ENCODE peak calls at places on chromosomes 1 and 21, in ten cellular contexts. A is CD8-positive, alpha-beta T cell; O is A549; U is fibroblast of pulmonary artery; E is psoas muscle; R is PC-9; X is colonic mucosa; Z is HCT116; P is bronchial epithelial cell; Y is MM.1S. W is an unnamed sample.

GRCh38 chr1:85118751-85119150 is 70.5 kb upstream of the MCOLN3 start:
- DNase-seq in A (no peak), O (no peak), U (peak), E (no peak), R (no peak), X (no peak), Z (no peak), P (no peak), Y (no peak), W (no peak)

GRCh38 chr1:237205400-237206064 is 163.5 kb downstream of the RYR2 start:
- DNase-seq in A (no peak), O (no peak), U (peak), E (peak), R (no peak), X (peak), Z (no peak), P (no peak), Y (no peak), W (no peak)

GRCh38 chr1:97186381-97186780 is 464.8 kb downstream of the PTBP2 start:
- DNase-seq in A (no peak), O (no peak), U (peak), E (no peak), R (no peak), X (no peak), Z (peak), P (peak), Y (no peak), W (peak)

GRCh38 chr21:26106562-26106961 is 64.0 kb downstream of the APP start:
- DNase-seq in A (no peak), O (no peak), U (peak), E (no peak), R (no peak), X (no peak), Z (no peak), P (no peak), Y (no peak), W (no peak)

GRCh38 chr1:98049370-98050115 is 128.7 kb upstream of the DPYD start:
- DNase-seq in A (no peak), O (no peak), U (no peak), E (no peak), R (no peak), X (no peak), Z (no peak), P (no peak), Y (no peak), W (no peak)

GRCh38 chr1:47784294-47784650 is 212.9 kb downstream of the TRABD2B start:
- DNase-seq in A (no peak), O (no peak), U (no peak), E (no peak), R (no peak), X (no peak), Z (no peak), P (no peak), Y (no peak), W (no peak)

GRCh38 chr1:226711976-226712778 is 26.9 kb downstream of the ITPKB start:
- DNase-seq in A (peak), O (no peak), U (no peak), E (no peak), R (no peak), X (no peak), Z (no peak), P (no peak), Y (peak), W (peak)

GRCh38 chr1:93591291-93591832 is 90.3 kb downstream of the BCAR3 start:
- DNase-seq in A (no peak), O (no peak), U (no peak), E (no peak), R (no peak), X (no peak), Z (no peak), P (no peak), Y (no peak), W (no peak)

GRCh38 chr1:232570007-232570406 is 59.9 kb downstream of the SIPA1L2 start:
- DNase-seq in A (no peak), O (no peak), U (peak), E (no peak), R (no peak), X (no peak), Z (no peak), P (no peak), Y (no peak), W (no peak)

GRCh38 chr1:31715097-31715872 is 11.5 kb upstream of the COL16A1 start:
- DNase-seq in A (peak), O (peak), U (peak), E (peak), R (peak), X (peak), Z (peak), P (peak), Y (peak), W (peak)

GRCh38 chr1:154961497-154962237 is at the start of gene PYGO2:
- DNase-seq in A (peak), O (peak), U (peak), E (peak), R (peak), X (peak), Z (no peak), P (peak), Y (peak), W (peak)

GRCh38 chr1:216310776-216311175 is 112.5 kb downstream of the USH2A start:
- DNase-seq in A (no peak), O (no peak), U (peak), E (no peak), R (no peak), X (peak), Z (no peak), P (peak), Y (peak), W (peak)

GRCh38 chr1:39391741-39392679 is 99.4 kb upstream of the BMP8A start:
- DNase-seq in A (no peak), O (peak), U (peak), E (no peak), R (peak), X (no peak), Z (no peak), P (peak), Y (no peak), W (peak)

GRCh38 chr1:209645574-209646452 is 6.4 kb downstream of the LAMB3 start:
- DNase-seq in A (no peak), O (no peak), U (no peak), E (no peak), R (no peak), X (no peak), Z (no peak), P (peak), Y (no peak), W (no peak)

GRCh38 chr1:103180660-103181059 is 72.3 kb upstream of the COL11A1 start:
- DNase-seq in A (no peak), O (no peak), U (peak), E (no peak), R (no peak), X (no peak), Z (no peak), P (peak), Y (no peak), W (no peak)

GRCh38 chr1:185570962-185571361 is 163.2 kb upstream of the HMCN1 start:
- DNase-seq in A (peak), O (no peak), U (no peak), E (no peak), R (no peak), X (peak), Z (no peak), P (peak), Y (no peak), W (no peak)

GRCh38 chr1:159958721-159959380 is 4.8 kb upstream of the SLAMF9 start:
- DNase-seq in A (no peak), O (no peak), U (no peak), E (no peak), R (no peak), X (no peak), Z (no peak), P (no peak), Y (no peak), W (peak)

GRCh38 chr21:17512245-17513213 is at the start of gene CXADR:
- DNase-seq in A (peak), O (peak), U (peak), E (no peak), R (peak), X (peak), Z (peak), P (peak), Y (peak), W (peak)

GRCh38 chr1:35279555-35279904 is 11.0 kb downstream of the ZMYM4 start:
- DNase-seq in A (no peak), O (no peak), U (no peak), E (no peak), R (no peak), X (no peak), Z (no peak), P (no peak), Y (no peak), W (no peak)

GRCh38 chr1:181918893-181919728 is 142.4 kb downstream of the ZNF648 start:
- DNase-seq in A (no peak), O (no peak), U (no peak), E (no peak), R (no peak), X (no peak), Z (no peak), P (no peak), Y (no peak), W (no peak)

DNA sequence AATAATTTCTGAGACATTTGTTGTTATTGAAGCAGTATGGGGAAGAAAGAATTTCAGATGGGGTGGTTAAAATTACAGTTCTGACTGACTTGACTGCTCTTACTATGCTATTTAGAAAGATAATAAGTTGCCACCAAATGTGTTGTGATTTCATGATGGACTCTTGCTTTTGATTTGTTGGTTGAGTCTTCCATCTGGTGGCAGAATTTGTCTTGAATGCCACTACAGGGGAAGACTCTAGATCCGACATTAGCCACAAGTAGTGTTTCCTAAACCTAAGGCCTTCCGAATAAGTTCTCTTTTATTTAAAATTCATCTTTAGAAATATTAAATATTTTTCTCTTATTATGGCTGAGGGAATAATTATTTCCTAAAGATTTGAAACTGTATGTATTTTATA is 190.9 kb upstream of the ADGRL4 start:
- DNase-seq in A (no peak), O (no peak), U (peak), E (no peak), R (no peak), X (no peak), Z (peak), P (peak), Y (no peak), W (peak)
- TF ChIP-seq CTCF in A (no peak), O (peak), U (peak), E (peak), R (no peak), X (no peak), Z (peak), P (peak), Y (peak), W (peak)

GRCh38 chr1:168627370-168627769 is 51.0 kb downstream of the XCL1 start:
- DNase-seq in A (no peak), O (no peak), U (no peak), E (no peak), R (no peak), X (no peak), Z (no peak), P (peak), Y (no peak), W (no peak)
- H3K4me3 ChIP-seq in A (no peak), O (no peak), U (no peak), E (no peak), R (no peak), X (no peak), Z (no peak), P (no peak), Y (no peak), W (no peak)

GRCh38 chr1:167718926-167719691 is 2.7 kb upstream of the MPZL1 start:
- DNase-seq in A (no peak), O (no peak), U (no peak), E (no peak), R (no peak), X (no peak), Z (no peak), P (no peak), Y (no peak), W (no peak)

GRCh38 chr1:167722870-167723251 is 1.1 kb downstream of the MPZL1 start:
- DNase-seq in A (no peak), O (no peak), U (no peak), E (no peak), R (no peak), X (no peak), Z (no peak), P (no peak), Y (no peak), W (no peak)

GRCh38 chr1:167721617-167722151 is at the start of gene MPZL1:
- DNase-seq in A (peak), O (peak), U (peak), E (peak), R (peak), X (peak), Z (peak), P (peak), Y (peak), W (peak)

GRCh38 chr1:167722152-167722869 is 529 bp downstream of the MPZL1 start:
- DNase-seq in A (peak), O (peak), U (peak), E (peak), R (no peak), X (peak), Z (no peak), P (peak), Y (no peak), W (no peak)

DNA sequence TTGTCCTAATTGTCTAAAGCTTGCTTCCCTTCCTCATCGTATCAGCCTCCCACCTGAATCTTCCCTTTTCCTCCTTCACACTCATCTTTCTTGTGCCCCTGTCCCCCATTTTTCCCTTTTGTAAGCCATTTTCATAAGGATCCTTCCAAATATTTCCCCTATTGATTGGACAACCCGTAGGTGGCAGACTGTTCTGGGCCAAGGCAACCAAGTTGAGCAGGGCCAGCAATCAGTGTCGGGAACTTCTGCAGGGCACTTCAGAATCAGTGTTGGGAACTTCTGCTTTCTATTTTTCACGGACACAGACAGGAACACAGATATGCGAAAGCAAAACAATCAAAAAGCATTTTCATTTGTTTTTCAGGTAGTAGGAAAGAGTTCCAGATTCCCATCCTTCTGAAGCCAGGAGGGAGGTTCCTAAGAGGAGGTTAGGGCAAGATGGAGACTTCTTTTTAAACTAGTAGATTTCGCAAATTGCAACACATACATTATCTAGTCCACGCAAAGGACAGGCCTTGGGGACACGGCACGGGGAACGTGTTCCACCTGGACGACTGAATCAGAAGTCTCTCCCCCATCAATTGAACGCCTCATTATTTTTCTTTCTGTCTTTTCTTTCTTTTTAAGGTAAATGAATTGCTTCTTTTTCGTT is 691 bp upstream of the MPZL1 start:
- DNase-seq in A (no peak), O (peak), U (peak), E (peak), R (peak), X (peak), Z (no peak), P (peak), Y (peak), W (peak)
- TF ChIP-seq CTCF in A (no peak), O (peak), U (peak), E (peak), R (no peak), X (peak), Z (peak), P (peak), Y (peak), W (peak)

GRCh38 chr1:87685366-87686136 is 356.9 kb downstream of the LMO4 start:
- DNase-seq in A (no peak), O (no peak), U (peak), E (no peak), R (no peak), X (no peak), Z (no peak), P (no peak), Y (no peak), W (no peak)

GRCh38 chr1:87682565-87682964 is 353.9 kb downstream of the LMO4 start:
- DNase-seq in A (no peak), O (no peak), U (no peak), E (no peak), R (no peak), X (no peak), Z (no peak), P (no peak), Y (no peak), W (no peak)

GRCh38 chr1:87684786-87685185 is 356.1 kb downstream of the LMO4 start:
- DNase-seq in A (no peak), O (no peak), U (peak), E (no peak), R (no peak), X (no peak), Z (no peak), P (peak), Y (no peak), W (no peak)

GRCh38 chr1:87684194-87684593 is 355.5 kb downstream of the LMO4 start:
- DNase-seq in A (no peak), O (no peak), U (peak), E (no peak), R (no peak), X (peak), Z (no peak), P (peak), Y (no peak), W (no peak)

GRCh38 chr1:87683557-87683956 is 354.9 kb downstream of the LMO4 start:
- DNase-seq in A (no peak), O (no peak), U (no peak), E (no peak), R (no peak), X (no peak), Z (no peak), P (no peak), Y (no peak), W (no peak)
- H3K4me3 ChIP-seq in A (no peak), O (no peak), U (no peak), E (peak), R (no peak), X (no peak), Z (no peak), P (no peak), Y (no peak), W (no peak)

W was measured in GM12865.